ENCODE peak calls at places on chromosomes 5 and 9, in five cellular contexts. D, V, H, A and P are unnamed samples.

GRCh38 chr5:9653811-9654210 is 23.7 kb upstream of the TAS2R1 start:
- DNase-seq in D (peak), V (no peak), H (peak), A (no peak), P (peak)

GRCh38 chr5:37554938-37555337 is 175.8 kb downstream of the WDR70 start:
- DNase-seq in D (no peak), V (no peak), H (peak), A (no peak), P (peak)

GRCh38 chr5:141560725-141561483 is 57.9 kb downstream of the DIAPH1 start:
- DNase-seq in D (peak), V (peak), H (peak), A (no peak), P (peak)

GRCh38 chr9:131276891-131277672 is 772 bp upstream of the FAM78A start:
- DNase-seq in D (no peak), V (no peak), H (no peak), A (no peak), P (peak)

GRCh38 chr5:35773936-35774335 is 82.8 kb upstream of the IL7R start:
- DNase-seq in D (no peak), V (no peak), H (peak), A (no peak), P (no peak)

GRCh38 chr5:66454186-66455078 is 141.8 kb upstream of the MAST4 start:
- DNase-seq in D (no peak), V (no peak), H (peak), A (no peak), P (no peak)

GRCh38 chr5:169795311-169795710 is 158.2 kb downstream of the DOCK2 start:
- DNase-seq in D (no peak), V (no peak), H (no peak), A (no peak), P (no peak)

GRCh38 chr5:126433708-126434107 is 10.5 kb downstream of the GRAMD2B start:
- DNase-seq in D (no peak), V (no peak), H (peak), A (no peak), P (no peak)

GRCh38 chr5:17331649-17332048 is 114.2 kb downstream of the BASP1 start:
- DNase-seq in D (no peak), V (no peak), H (no peak), A (no peak), P (no peak)

GRCh38 chr5:140488914-140489313 is 58.5 kb upstream of the EIF4EBP3 start:
- DNase-seq in D (no peak), V (no peak), H (no peak), A (no peak), P (no peak)

GRCh38 chr5:54528633-54529032 is 11.1 kb downstream of the SNX18 start:
- DNase-seq in D (no peak), V (no peak), H (no peak), A (no peak), P (no peak)

GRCh38 chr5:121967187-121967586 is 5.4 kb downstream of the SRFBP1 start:
- DNase-seq in D (no peak), V (no peak), H (no peak), A (no peak), P (no peak)
- TF ChIP-seq CTCF in D (peak), V (peak), H (peak), A (peak), P (no peak)

DNA sequence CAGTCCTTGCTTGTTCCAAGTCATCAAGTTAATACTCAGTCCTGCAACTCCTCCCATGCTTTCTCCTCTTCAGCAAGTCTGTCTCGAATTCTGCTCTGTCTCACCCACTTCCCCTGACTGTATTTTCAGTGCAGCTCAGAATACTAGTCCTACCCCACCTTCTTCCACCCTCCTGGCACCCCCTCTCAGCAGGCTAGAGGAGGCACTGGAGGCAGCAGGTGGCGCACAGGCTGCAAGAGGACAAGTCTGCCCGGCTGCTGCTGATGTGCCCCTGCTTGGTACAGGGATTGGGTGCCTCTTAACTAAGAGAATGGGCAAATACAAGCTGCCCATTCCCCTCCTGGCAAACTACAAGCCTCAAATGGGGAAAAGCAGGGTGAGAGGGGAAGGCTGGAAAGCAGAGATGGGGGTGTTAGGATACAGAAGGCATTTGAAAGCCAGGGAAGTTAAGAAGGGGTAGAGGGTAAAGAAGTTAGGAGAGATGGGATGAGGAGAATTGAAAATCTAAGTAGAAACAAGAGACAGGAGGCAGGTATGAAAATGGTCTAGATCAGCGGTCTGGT is 5.0 kb downstream of the TLN1 start:
- DNase-seq in D (no peak), V (no peak), H (peak), A (no peak), P (no peak)
- H3K4me3 ChIP-seq in D (peak), V (no peak), H (no peak), A (no peak), P (no peak)

DNA sequence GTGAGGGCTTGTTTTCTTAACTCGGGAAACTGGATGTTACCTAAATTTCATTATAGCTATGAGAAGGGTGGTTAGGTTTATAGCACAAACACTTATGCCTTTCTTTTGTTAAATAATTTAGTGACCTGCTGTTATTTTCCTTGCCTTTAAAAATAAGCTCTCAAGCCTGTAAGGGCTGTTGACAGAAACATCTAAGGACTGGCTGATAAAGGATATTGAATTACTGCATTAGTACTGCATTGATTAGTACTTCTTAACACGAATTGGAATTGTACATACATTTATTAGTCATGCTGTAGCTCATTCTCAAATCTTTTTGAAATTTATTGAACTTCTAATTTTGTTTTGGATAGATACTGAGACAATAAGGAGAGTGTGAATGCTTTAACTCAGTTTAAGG is 85.1 kb upstream of the DHFR start:
- DNase-seq in D (no peak), V (no peak), H (no peak), A (no peak), P (no peak)
- H3K27ac ChIP-seq in D (no peak), V (no peak), H (no peak), A (no peak), P (no peak)

DNA sequence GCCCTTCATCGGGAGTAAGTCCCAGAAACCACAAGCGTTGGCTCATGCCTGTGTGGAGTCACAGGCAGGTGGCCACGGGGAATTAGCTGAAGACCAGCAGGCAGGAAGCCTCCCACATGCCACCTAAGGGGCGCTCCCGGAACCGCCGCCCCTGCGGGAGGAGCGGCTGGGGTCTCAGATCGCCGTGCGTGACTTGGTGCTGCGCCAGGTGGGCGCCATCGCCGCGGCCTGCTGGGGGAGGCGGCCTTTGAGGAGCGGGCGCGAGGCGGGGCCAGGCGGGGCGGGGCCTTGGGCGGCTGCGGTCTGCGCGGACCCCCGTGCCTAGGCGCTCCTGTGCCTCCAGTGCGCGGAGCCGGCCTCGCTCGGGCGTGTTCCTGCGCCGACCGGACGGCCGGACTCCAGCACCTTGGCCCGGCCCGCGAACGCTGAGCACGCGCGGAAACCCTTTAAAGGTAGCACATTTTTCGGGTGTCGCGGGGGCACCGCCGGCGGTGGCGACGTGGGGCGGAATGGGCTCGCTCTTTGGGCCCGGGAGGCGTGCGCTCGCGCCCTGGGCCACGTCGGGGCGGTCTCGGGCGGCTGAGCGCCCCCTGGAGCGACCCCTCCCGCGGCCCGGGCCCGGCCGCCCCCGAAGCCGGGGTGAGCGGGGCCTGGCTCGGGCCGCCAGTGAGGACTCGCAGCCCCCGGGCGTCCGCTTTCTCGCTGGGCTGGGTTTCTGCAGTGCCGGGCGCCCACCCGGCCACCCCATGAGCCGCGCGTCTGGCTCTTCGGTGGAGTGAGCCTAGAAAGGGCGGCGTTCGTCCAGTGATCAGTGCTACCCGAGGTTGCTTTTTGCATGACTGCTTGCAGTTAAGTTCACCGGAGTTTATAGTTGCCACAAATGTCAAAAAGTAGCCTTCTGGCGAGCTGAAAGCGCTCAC is 24.5 kb downstream of the LECT2 start:
- DNase-seq in D (no peak), V (no peak), H (no peak), A (peak), P (peak)
- TF ChIP-seq CTCF in D (no peak), V (no peak), H (no peak), A (no peak), P (peak)

GRCh38 chr9:21031818-21032203 is 371 bp upstream of the HACD4 start:
- DNase-seq in D (no peak), V (no peak), H (no peak), A (no peak), P (no peak)

GRCh38 chr9:21030389-21031035 is 928 bp downstream of the HACD4 start:
- DNase-seq in D (no peak), V (no peak), H (no peak), A (no peak), P (no peak)

GRCh38 chr9:21028476-21028875 is 3.0 kb downstream of the HACD4 start:
- DNase-seq in D (no peak), V (no peak), H (no peak), A (no peak), P (no peak)

GRCh38 chr9:21029661-21030060 is 1.8 kb downstream of the HACD4 start:
- DNase-seq in D (no peak), V (no peak), H (no peak), A (no peak), P (no peak)

GRCh38 chr9:21031091-21031817 is at the start of gene HACD4:
- DNase-seq in D (peak), V (peak), H (peak), A (peak), P (no peak)
- H3K4me3 ChIP-seq in D (peak), V (peak), H (peak), A (peak), P (no peak)

GRCh38 chr5:154614595-154614994 is 136.6 kb upstream of the HAND1 start:
- DNase-seq in D (no peak), V (no peak), H (no peak), A (no peak), P (no peak)
- H3K27ac ChIP-seq in D (no peak), V (no peak), H (no peak), A (no peak), P (no peak)

GRCh38 chr9:71767421-71768321 is 642 bp downstream of the CEMIP2 start:
- DNase-seq in D (peak), V (no peak), H (no peak), A (no peak), P (peak)

GRCh38 chr9:71768388-71769174 is at the start of gene CEMIP2:
- DNase-seq in D (peak), V (peak), H (peak), A (peak), P (peak)

GRCh38 chr9:71766663-71767062 is 1.6 kb downstream of the CEMIP2 start:
- DNase-seq in D (no peak), V (no peak), H (peak), A (no peak), P (no peak)

GRCh38 chr9:71772726-71773125 is 4.4 kb upstream of the CEMIP2 start:
- DNase-seq in D (no peak), V (no peak), H (no peak), A (no peak), P (no peak)

DNA sequence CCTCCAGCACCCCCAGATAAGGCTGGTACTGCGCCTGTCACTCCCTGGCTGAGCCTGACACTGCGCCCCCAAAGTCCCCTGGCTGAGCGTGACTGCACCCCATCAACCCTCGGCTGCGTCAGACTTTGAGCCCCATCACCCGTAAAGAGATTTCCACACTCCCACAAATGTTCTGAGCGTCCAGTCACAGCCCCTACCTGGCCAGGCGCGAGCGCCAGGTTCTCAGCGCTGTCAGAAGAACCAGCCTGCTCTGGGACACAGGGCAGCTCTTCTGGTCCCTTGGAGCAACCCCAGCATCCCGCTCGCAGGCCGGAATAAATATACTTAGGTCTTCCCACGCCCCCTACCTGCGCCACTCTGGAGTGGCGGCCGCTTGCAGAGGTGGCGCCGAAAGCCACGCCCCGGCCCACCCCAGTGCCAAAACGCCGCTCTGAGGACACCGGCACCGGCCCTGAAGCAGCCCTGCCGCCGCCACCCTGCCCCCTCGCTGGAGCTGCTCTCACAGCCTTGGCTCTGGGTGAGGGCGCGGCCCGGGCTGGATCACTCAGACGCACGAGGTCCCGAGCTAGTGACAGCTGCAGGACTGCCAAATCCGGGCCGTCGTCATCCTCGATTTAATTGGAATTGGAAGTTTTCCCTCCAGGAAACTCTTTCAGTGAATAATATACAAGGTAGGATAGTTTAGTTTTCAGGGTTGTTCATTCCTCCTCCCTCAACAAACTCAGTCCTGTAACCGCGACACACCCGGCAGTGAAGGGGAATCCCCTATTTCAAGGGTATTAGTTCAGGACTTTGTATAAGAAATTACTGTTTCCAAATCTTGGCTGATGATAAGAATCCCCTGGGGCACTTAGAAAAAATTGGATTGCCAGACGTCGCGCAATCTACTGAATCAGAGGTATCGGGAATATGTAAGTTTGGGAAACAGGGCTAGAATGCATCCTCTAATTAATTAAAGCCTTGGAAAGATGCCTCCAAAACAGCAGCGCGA is 1.2 kb upstream of the CEMIP2 start:
- DNase-seq in D (peak), V (peak), H (peak), A (peak), P (peak)
- TF ChIP-seq CTCF in D (no peak), V (peak), H (peak), A (peak), P (no peak)